ENCODE peak calls at places on chromosomes 4 and X, in ten cellular contexts. L is mucosa of gallbladder; C is occipital lobe; R is effector memory CD8-positive, alpha-beta T cell; S is stimulated activated CD4-positive, alpha-beta T cell treated with anti-CD3 and anti-CD28 coated beads, Interleukin-2, amount 100 ng/mL, for 48 hours; G is Peyer's patch; J is NCI-H2081 treated with DMSO at 0.1 percent for 48 hours; E is Right ventricle myocardium superior; Q is fibroblast of pulmonary artery; O is putamen. B is an unnamed sample.

GRCh38 chr4:29079260-29079659 is 1640.9 kb upstream of the PCDH7 start:
- DNase-seq in L (no peak), C (no peak), R (no peak), S (no peak), G (no peak), J (no peak), E (no peak), Q (no peak), O (no peak), B (no peak)

GRCh38 chr4:23333946-23334878 is 555.6 kb downstream of the PPARGC1A start:
- DNase-seq in L (no peak), C (no peak), R (no peak), S (no peak), G (no peak), J (peak; percentile 20), E (no peak), Q (peak; percentile 96), O (peak; percentile 80), B (peak; percentile 84)

GRCh38 chr4:69718376-69719293 is 41.8 kb downstream of the SULT1B1 start:
- DNase-seq in L (no peak), C (no peak), R (no peak), S (no peak), G (no peak), J (no peak), E (no peak), Q (peak; percentile 83), O (no peak), B (peak; percentile 54)

GRCh38 chr4:169271692-169272007 is 894 bp upstream of the SH3RF1 start:
- DNase-seq in L (no peak), C (no peak), R (no peak), S (no peak), G (no peak), J (no peak), E (no peak), Q (no peak), O (no peak), B (no peak)

GRCh38 chrX:109281478-109282275 is 200.2 kb downstream of the GUCY2F start:
- DNase-seq in L (peak; percentile 67), C (no peak), R (no peak), S (no peak), G (no peak), J (no peak), E (no peak), Q (peak; percentile 86), O (no peak), B (no peak)

GRCh38 chr4:98728433-98728832 is 70.0 kb upstream of the TSPAN5 start:
- DNase-seq in L (no peak), C (peak; percentile 4), R (no peak), S (no peak), G (no peak), J (no peak), E (no peak), Q (peak; percentile 80), O (no peak), B (peak; percentile 44)

GRCh38 chr4:76535603-76536380 is 100.8 kb downstream of the SHROOM3 start:
- DNase-seq in L (no peak), C (no peak), R (no peak), S (no peak), G (no peak), J (no peak), E (no peak), Q (no peak), O (no peak), B (no peak)

GRCh38 chr4:17027495-17027894 is 129.1 kb upstream of the LDB2 start:
- DNase-seq in L (no peak), C (peak; percentile 2), R (no peak), S (no peak), G (no peak), J (no peak), E (no peak), Q (peak; percentile 98), O (peak; percentile 72), B (peak; percentile 99)

GRCh38 chr4:41992967-41993857 is 2.9 kb downstream of the SLC30A9 start:
- DNase-seq in L (no peak), C (no peak), R (no peak), S (no peak), G (no peak), J (no peak), E (no peak), Q (no peak), O (no peak), B (no peak)

GRCh38 chr4:139764192-139764591 is 98.6 kb downstream of the MGST2 start:
- DNase-seq in L (no peak), C (no peak), R (no peak), S (no peak), G (no peak), J (no peak), E (peak; percentile 52), Q (no peak), O (no peak), B (no peak)

GRCh38 chr4:125355791-125356190 is 41.0 kb downstream of the FAT4 start:
- DNase-seq in L (no peak), C (no peak), R (no peak), S (no peak), G (no peak), J (no peak), E (no peak), Q (peak; percentile 14), O (no peak), B (no peak)

GRCh38 chr4:168636506-168637176 is 139.8 kb downstream of the PALLD start:
- DNase-seq in L (no peak), C (no peak), R (no peak), S (no peak), G (no peak), J (no peak), E (no peak), Q (peak; percentile 80), O (no peak), B (peak; percentile 88)

GRCh38 chrX:1112321-1112720 is 100.1 kb downstream of the CRLF2 start:
- DNase-seq in L (no peak), C (no peak), R (no peak), S (no peak), G (no peak), J (no peak), E (no peak), Q (no peak), O (no peak), B (no peak)

GRCh38 chrX:123330229-123330942 is 146.3 kb downstream of the GRIA3 start:
- DNase-seq in L (no peak), C (no peak), R (no peak), S (no peak), G (no peak), J (no peak), E (no peak), Q (no peak), O (no peak), B (no peak)

GRCh38 chrX:78595901-78596502 is 63.1 kb downstream of the RTL3 start:
- DNase-seq in L (no peak), C (no peak), R (no peak), S (no peak), G (no peak), J (no peak), E (no peak), Q (peak; percentile 21), O (no peak), B (peak; percentile 52)

GRCh38 chrX:49249616-49250015 is 14.3 kb downstream of the CCDC22 start:
- DNase-seq in L (no peak), C (no peak), R (no peak), S (no peak), G (no peak), J (no peak), E (no peak), Q (no peak), O (no peak), B (no peak)

GRCh38 chr4:165106518-165106917 is 6.1 kb downstream of the TMEM192 start:
- DNase-seq in L (peak; percentile 17), C (no peak), R (no peak), S (no peak), G (no peak), J (no peak), E (no peak), Q (no peak), O (no peak), B (no peak)

GRCh38 chrX:22060451-22060940 is 28.4 kb downstream of the PHEX start:
- DNase-seq in L (no peak), C (no peak), R (no peak), S (no peak), G (no peak), J (no peak), E (no peak), Q (peak; percentile 58), O (peak; percentile 35), B (no peak)